ENCODE peak calls at places on chromosomes 1 and 21, in seven cellular contexts. One of them, this sample, is unnamed.

GRCh38 chr1:21944261-21945074 is 7.4 kb upstream of the HSPG2 start:
- DNase-seq in CD8-positive, alpha-beta memory T cell: no peak
- DNase-seq in stimulated activated CD4-positive, alpha-beta T cell treated with anti-CD3 and anti-CD28 coated beads, Interleukin-12 subunit alpha, Interleukin-12 subunit beta, amount 100 ng/mL, for 24 hours: no peak
- DNase-seq in aorta: no peak
- DNase-seq in fibroblast of the aortic adventitia: peak
- DNase-seq in HTR-8/SVneo: no peak
- DNase-seq in posterior cingulate gyrus: no peak
- DNase-seq in this sample: peak

GRCh38 chr1:76998582-76999189 is 131.4 kb downstream of the ST6GALNAC5 start:
- DNase-seq in CD8-positive, alpha-beta memory T cell: no peak
- DNase-seq in stimulated activated CD4-positive, alpha-beta T cell treated with anti-CD3 and anti-CD28 coated beads, Interleukin-12 subunit alpha, Interleukin-12 subunit beta, amount 100 ng/mL, for 24 hours: no peak
- DNase-seq in aorta: no peak
- DNase-seq in fibroblast of the aortic adventitia: peak
- DNase-seq in HTR-8/SVneo: peak
- DNase-seq in posterior cingulate gyrus: no peak
- DNase-seq in this sample: no peak

GRCh38 chr21:45550552-45551210 is 8.4 kb upstream of the SLC19A1 start:
- DNase-seq in CD8-positive, alpha-beta memory T cell: peak
- DNase-seq in stimulated activated CD4-positive, alpha-beta T cell treated with anti-CD3 and anti-CD28 coated beads, Interleukin-12 subunit alpha, Interleukin-12 subunit beta, amount 100 ng/mL, for 24 hours: no peak
- DNase-seq in aorta: peak
- DNase-seq in fibroblast of the aortic adventitia: no peak
- DNase-seq in HTR-8/SVneo: no peak
- DNase-seq in posterior cingulate gyrus: no peak
- DNase-seq in this sample: peak

GRCh38 chr1:5597171-5597864 is 394.9 kb downstream of the NPHP4 start:
- DNase-seq in CD8-positive, alpha-beta memory T cell: no peak
- DNase-seq in stimulated activated CD4-positive, alpha-beta T cell treated with anti-CD3 and anti-CD28 coated beads, Interleukin-12 subunit alpha, Interleukin-12 subunit beta, amount 100 ng/mL, for 24 hours: no peak
- DNase-seq in aorta: no peak
- DNase-seq in fibroblast of the aortic adventitia: no peak
- DNase-seq in HTR-8/SVneo: no peak
- DNase-seq in posterior cingulate gyrus: no peak
- DNase-seq in this sample: no peak

GRCh38 chr1:56833088-56833487 is 13.9 kb upstream of the FYB2 start:
- DNase-seq in CD8-positive, alpha-beta memory T cell: no peak
- DNase-seq in stimulated activated CD4-positive, alpha-beta T cell treated with anti-CD3 and anti-CD28 coated beads, Interleukin-12 subunit alpha, Interleukin-12 subunit beta, amount 100 ng/mL, for 24 hours: no peak
- DNase-seq in aorta: no peak
- DNase-seq in fibroblast of the aortic adventitia: peak
- DNase-seq in HTR-8/SVneo: no peak
- DNase-seq in posterior cingulate gyrus: no peak
- DNase-seq in this sample: no peak

GRCh38 chr1:179826626-179827280 is 50.9 kb downstream of the TOR1AIP2 start:
- DNase-seq in CD8-positive, alpha-beta memory T cell: no peak
- DNase-seq in stimulated activated CD4-positive, alpha-beta T cell treated with anti-CD3 and anti-CD28 coated beads, Interleukin-12 subunit alpha, Interleukin-12 subunit beta, amount 100 ng/mL, for 24 hours: no peak
- DNase-seq in aorta: no peak
- DNase-seq in fibroblast of the aortic adventitia: no peak
- DNase-seq in HTR-8/SVneo: no peak
- DNase-seq in posterior cingulate gyrus: no peak
- DNase-seq in this sample: no peak

GRCh38 chr1:179921472-179921871 is 33.1 kb upstream of the CEP350 start:
- DNase-seq in CD8-positive, alpha-beta memory T cell: no peak
- DNase-seq in stimulated activated CD4-positive, alpha-beta T cell treated with anti-CD3 and anti-CD28 coated beads, Interleukin-12 subunit alpha, Interleukin-12 subunit beta, amount 100 ng/mL, for 24 hours: no peak
- DNase-seq in aorta: no peak
- DNase-seq in fibroblast of the aortic adventitia: no peak
- DNase-seq in HTR-8/SVneo: no peak
- DNase-seq in posterior cingulate gyrus: no peak
- DNase-seq in this sample: no peak

GRCh38 chr1:198056255-198056654 is 100.5 kb upstream of the NEK7 start:
- DNase-seq in CD8-positive, alpha-beta memory T cell: no peak
- DNase-seq in stimulated activated CD4-positive, alpha-beta T cell treated with anti-CD3 and anti-CD28 coated beads, Interleukin-12 subunit alpha, Interleukin-12 subunit beta, amount 100 ng/mL, for 24 hours: no peak
- DNase-seq in aorta: no peak
- DNase-seq in fibroblast of the aortic adventitia: no peak
- DNase-seq in HTR-8/SVneo: no peak
- DNase-seq in posterior cingulate gyrus: no peak
- DNase-seq in this sample: peak

GRCh38 chr1:109595540-109595939 is 23.9 kb downstream of the GNAT2 start:
- DNase-seq in CD8-positive, alpha-beta memory T cell: no peak
- DNase-seq in stimulated activated CD4-positive, alpha-beta T cell treated with anti-CD3 and anti-CD28 coated beads, Interleukin-12 subunit alpha, Interleukin-12 subunit beta, amount 100 ng/mL, for 24 hours: no peak
- DNase-seq in aorta: no peak
- DNase-seq in fibroblast of the aortic adventitia: peak
- DNase-seq in HTR-8/SVneo: no peak
- DNase-seq in posterior cingulate gyrus: no peak
- DNase-seq in this sample: no peak

GRCh38 chr1:184650177-184650866 is 104.3 kb downstream of the EDEM3 start:
- DNase-seq in CD8-positive, alpha-beta memory T cell: no peak
- DNase-seq in stimulated activated CD4-positive, alpha-beta T cell treated with anti-CD3 and anti-CD28 coated beads, Interleukin-12 subunit alpha, Interleukin-12 subunit beta, amount 100 ng/mL, for 24 hours: no peak
- DNase-seq in aorta: no peak
- DNase-seq in fibroblast of the aortic adventitia: no peak
- DNase-seq in HTR-8/SVneo: no peak
- DNase-seq in posterior cingulate gyrus: no peak
- DNase-seq in this sample: no peak

GRCh38 chr1:81699234-81699633 is 101.5 kb upstream of the ADGRL2 start:
- DNase-seq in CD8-positive, alpha-beta memory T cell: no peak
- DNase-seq in stimulated activated CD4-positive, alpha-beta T cell treated with anti-CD3 and anti-CD28 coated beads, Interleukin-12 subunit alpha, Interleukin-12 subunit beta, amount 100 ng/mL, for 24 hours: no peak
- DNase-seq in aorta: no peak
- DNase-seq in fibroblast of the aortic adventitia: peak
- DNase-seq in HTR-8/SVneo: no peak
- DNase-seq in posterior cingulate gyrus: no peak
- DNase-seq in this sample: no peak

GRCh38 chr1:183291802-183292515 is 105.9 kb downstream of the LAMC2 start:
- DNase-seq in CD8-positive, alpha-beta memory T cell: no peak
- DNase-seq in stimulated activated CD4-positive, alpha-beta T cell treated with anti-CD3 and anti-CD28 coated beads, Interleukin-12 subunit alpha, Interleukin-12 subunit beta, amount 100 ng/mL, for 24 hours: no peak
- DNase-seq in aorta: peak
- DNase-seq in fibroblast of the aortic adventitia: peak
- DNase-seq in HTR-8/SVneo: no peak
- DNase-seq in posterior cingulate gyrus: no peak
- DNase-seq in this sample: no peak

GRCh38 chr1:8962812-8963669 is 17.4 kb downstream of the CA6 start:
- DNase-seq in CD8-positive, alpha-beta memory T cell: peak
- DNase-seq in stimulated activated CD4-positive, alpha-beta T cell treated with anti-CD3 and anti-CD28 coated beads, Interleukin-12 subunit alpha, Interleukin-12 subunit beta, amount 100 ng/mL, for 24 hours: no peak
- DNase-seq in aorta: no peak
- DNase-seq in fibroblast of the aortic adventitia: peak
- DNase-seq in HTR-8/SVneo: peak
- DNase-seq in posterior cingulate gyrus: no peak
- DNase-seq in this sample: peak

GRCh38 chr1:183101841-183102276 is 78.6 kb downstream of the LAMC1 start:
- DNase-seq in CD8-positive, alpha-beta memory T cell: no peak
- DNase-seq in stimulated activated CD4-positive, alpha-beta T cell treated with anti-CD3 and anti-CD28 coated beads, Interleukin-12 subunit alpha, Interleukin-12 subunit beta, amount 100 ng/mL, for 24 hours: no peak
- DNase-seq in aorta: no peak
- DNase-seq in fibroblast of the aortic adventitia: peak
- DNase-seq in HTR-8/SVneo: no peak
- DNase-seq in posterior cingulate gyrus: no peak
- DNase-seq in this sample: no peak

GRCh38 chr21:9730866-9731265 is 790.5 kb upstream of the TPTE start:
- DNase-seq in CD8-positive, alpha-beta memory T cell: no peak
- DNase-seq in stimulated activated CD4-positive, alpha-beta T cell treated with anti-CD3 and anti-CD28 coated beads, Interleukin-12 subunit alpha, Interleukin-12 subunit beta, amount 100 ng/mL, for 24 hours: no peak
- DNase-seq in aorta: no peak
- DNase-seq in fibroblast of the aortic adventitia: no peak
- DNase-seq in HTR-8/SVneo: no peak
- DNase-seq in posterior cingulate gyrus: no peak
- DNase-seq in this sample: no peak

GRCh38 chr1:44497422-44498170 is 92.5 kb downstream of the RNF220 start:
- DNase-seq in CD8-positive, alpha-beta memory T cell: no peak
- DNase-seq in stimulated activated CD4-positive, alpha-beta T cell treated with anti-CD3 and anti-CD28 coated beads, Interleukin-12 subunit alpha, Interleukin-12 subunit beta, amount 100 ng/mL, for 24 hours: no peak
- DNase-seq in aorta: no peak
- DNase-seq in fibroblast of the aortic adventitia: no peak
- DNase-seq in HTR-8/SVneo: no peak
- DNase-seq in posterior cingulate gyrus: no peak
- DNase-seq in this sample: no peak

GRCh38 chr1:22916469-22916817 is 56.2 kb downstream of the LACTBL1 start:
- DNase-seq in CD8-positive, alpha-beta memory T cell: no peak
- DNase-seq in stimulated activated CD4-positive, alpha-beta T cell treated with anti-CD3 and anti-CD28 coated beads, Interleukin-12 subunit alpha, Interleukin-12 subunit beta, amount 100 ng/mL, for 24 hours: no peak
- DNase-seq in aorta: no peak
- DNase-seq in fibroblast of the aortic adventitia: no peak
- DNase-seq in HTR-8/SVneo: no peak
- DNase-seq in posterior cingulate gyrus: peak
- DNase-seq in this sample: no peak

This sample was measured in H9.